ENCODE peak calls at places on chromosomes 1 and 21, in five cellular contexts. J is neural crest cell, O is fibroblast of lung, C is breast epithelium, N is A549. R is an unnamed sample.

GRCh38 chr1:12618661-12619395 is 818 bp upstream of the DHRS3 start:
- DNase-seq in O (peak; percentile 91), C (no peak), N (peak; percentile 92), J (no peak), R (peak; percentile 79)

GRCh38 chr1:218108034-218108433 is 177.1 kb upstream of the RRP15 start:
- DNase-seq in N (no peak), O (no peak), C (no peak), J (no peak), R (no peak)

GRCh38 chr1:999797-1000356 is at the start of gene HES4:
- DNase-seq in N (peak; percentile 92), O (peak; percentile 90), J (peak; percentile 83), C (peak; percentile 83), R (peak; percentile 97)

GRCh38 chr1:16009030-16009460 is 5.0 kb downstream of the SRARP start:
- DNase-seq in J (peak; percentile 96), O (peak; percentile 53), C (peak; percentile 79), N (peak; percentile 74), R (peak; percentile 73)

GRCh38 chr1:44645466-44646244 is 28.6 kb downstream of the TMEM53 start:
- DNase-seq in C (no peak), O (peak; percentile 68), J (no peak), N (no peak), R (no peak)

GRCh38 chr1:38045431-38046332 is 911 bp downstream of the POU3F1 start:
- DNase-seq in C (no peak), J (no peak), N (peak; percentile 50), O (no peak), R (no peak)

GRCh38 chr1:208101661-208102431 is 142.3 kb downstream of the PLXNA2 start:
- DNase-seq in J (peak; percentile 26), C (no peak), N (no peak), O (peak; percentile 50), R (no peak)

GRCh38 chr1:21605012-21605715 is 64.0 kb downstream of the RAP1GAP start:
- DNase-seq in N (no peak), O (no peak), C (no peak), J (no peak), R (no peak)

GRCh38 chr1:202023033-202023433 is 12.6 kb downstream of the ELF3 start:
- DNase-seq in N (peak; percentile 90), J (no peak), O (no peak), C (peak; percentile 89), R (no peak)

GRCh38 chr1:204295666-204296065 is 64.1 kb downstream of the PLEKHA6 start:
- DNase-seq in O (no peak), J (no peak), N (no peak), C (no peak), R (peak; percentile 82)

GRCh38 chr1:65668368-65668767 is 124.3 kb upstream of the PDE4B start:
- DNase-seq in C (no peak), N (no peak), J (no peak), O (no peak), R (no peak)

GRCh38 chr1:58596631-58597052 is 19.6 kb upstream of the TACSTD2 start:
- DNase-seq in J (no peak), N (no peak), C (no peak), O (no peak), R (no peak)

GRCh38 chr1:227734546-227734857 is 600 bp downstream of the JMJD4 start:
- DNase-seq in J (no peak), O (no peak), C (no peak), N (no peak), R (no peak)

GRCh38 chr1:51301152-51301843 is 29.1 kb downstream of the TTC39A start:
- DNase-seq in O (no peak), N (no peak), C (peak; percentile 27), J (no peak), R (peak; percentile 64)

GRCh38 chr1:186927884-186928283 is 99.1 kb downstream of the PLA2G4A start:
- DNase-seq in N (no peak), O (no peak), C (no peak), J (no peak), R (no peak)

GRCh38 chr1:160606611-160607010 is 27.3 kb upstream of the CD84 start:
- DNase-seq in O (no peak), N (no peak), C (no peak), J (no peak), R (no peak)

GRCh38 chr1:104780470-104781078 is 1030.9 kb downstream of the AMY1C start:
- DNase-seq in C (no peak), N (peak; percentile 4), O (no peak), J (peak; percentile 23), R (no peak)

GRCh38 chr1:168235937-168236336 is 10.1 kb downstream of the SFT2D2 start:
- DNase-seq in C (no peak), O (no peak), J (no peak), N (no peak), R (no peak)

GRCh38 chr1:93005252-93005598 is 44.0 kb upstream of the DIPK1A start:
- DNase-seq in O (no peak), J (no peak), N (no peak), C (no peak), R (no peak)

GRCh38 chr1:102296116-102296515 is 299.4 kb upstream of the OLFM3 start:
- DNase-seq in N (no peak), O (no peak), J (no peak), C (no peak), R (no peak)

DNA sequence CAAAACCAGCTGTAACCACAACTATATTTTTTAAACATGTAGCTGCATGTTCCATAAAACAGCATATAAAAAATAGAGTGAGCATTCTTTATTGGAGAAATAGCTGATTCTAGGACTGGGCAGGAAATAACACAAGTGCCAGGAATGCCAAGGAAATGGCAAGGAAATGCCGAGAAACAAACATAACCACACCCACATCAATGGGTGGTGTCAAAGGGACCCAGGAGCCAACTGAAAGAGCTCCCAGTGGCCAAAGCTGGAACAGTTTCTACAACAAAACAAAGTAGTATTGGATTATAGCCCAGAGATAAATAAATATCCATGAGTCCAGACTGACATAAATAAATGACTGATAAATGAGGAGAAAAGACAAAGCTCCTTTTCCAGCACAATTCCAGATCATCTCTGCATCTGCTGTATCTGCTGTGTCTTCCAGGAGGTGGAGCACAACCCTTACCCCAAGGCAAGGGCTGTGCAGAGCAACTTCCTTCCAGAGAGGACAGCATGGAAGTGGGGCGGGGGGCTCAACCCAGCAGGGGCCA is 28.1 kb downstream of the ADARB1 start:
- DNase-seq in C (no peak), N (peak; percentile 59), O (peak; percentile 35), J (no peak), R (no peak)
- TF ChIP-seq CTCF in C (peak; percentile 27), N (peak; percentile 8), O (peak; percentile 32), J (peak; percentile 27), R (no peak)

GRCh38 chr1:156926175-156926574 is 5.7 kb downstream of the LRRC71 start:
- DNase-seq in C (peak; percentile 76), J (no peak), O (peak; percentile 81), N (peak; percentile 27), R (peak; percentile 35)

GRCh38 chr1:156925154-156926010 is 5.0 kb downstream of the LRRC71 start:
- DNase-seq in C (no peak), J (no peak), O (no peak), N (no peak), R (no peak)

GRCh38 chr1:156929596-156930238 is 9.3 kb downstream of the LRRC71 start:
- DNase-seq in J (no peak), O (no peak), C (no peak), N (no peak), R (no peak)

GRCh38 chr1:156928043-156928602 is 7.7 kb downstream of the LRRC71 start:
- DNase-seq in O (no peak), N (no peak), J (no peak), C (no peak), R (no peak)

DNA sequence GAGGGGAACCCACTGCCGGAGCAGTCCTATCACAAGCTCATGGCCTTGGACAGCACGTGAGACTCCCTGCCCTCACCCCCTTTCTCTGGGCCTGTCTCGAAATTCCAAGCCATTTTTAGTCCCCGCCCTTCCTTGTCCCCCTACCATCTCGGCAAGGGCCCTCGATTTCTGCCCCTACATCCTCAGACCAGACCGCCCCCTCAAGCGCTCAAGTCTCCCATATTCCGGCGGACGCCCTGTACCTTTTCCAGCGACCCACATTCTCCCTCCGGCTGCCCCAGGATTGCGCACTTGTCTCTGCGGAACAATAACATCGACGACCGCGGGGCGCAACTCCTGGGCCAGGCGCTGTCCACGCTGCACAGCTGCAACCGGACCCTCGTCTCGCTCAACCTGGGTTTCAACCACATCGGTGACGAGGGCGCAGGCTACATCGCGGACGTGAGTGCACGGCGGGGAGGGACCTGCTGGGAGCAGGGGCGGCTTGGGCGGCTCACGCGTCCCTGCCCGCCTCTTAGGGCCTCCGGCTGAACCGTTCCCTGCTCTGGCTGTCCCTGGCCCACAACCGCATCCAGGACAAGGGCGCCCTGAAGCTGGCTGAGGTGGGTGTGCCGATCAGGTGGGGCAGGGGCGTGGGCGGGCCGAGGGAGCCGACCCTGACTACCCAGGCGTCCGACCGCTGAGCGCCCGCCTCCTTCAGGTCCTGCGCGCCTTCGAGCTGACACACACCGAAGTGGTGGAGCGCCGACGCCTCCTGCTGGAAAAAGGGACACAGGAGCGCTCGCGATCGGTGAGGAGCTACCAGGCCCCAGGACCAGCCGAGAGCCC is 7.0 kb downstream of the LRRC71 start:
- DNase-seq in N (peak; percentile 84), C (peak; percentile 71), J (peak; percentile 80), O (peak; percentile 66), R (no peak)
- TF ChIP-seq CTCF in N (peak; percentile 82), C (peak; percentile 65), J (peak; percentile 74), O (peak; percentile 64), R (no peak)

DNA sequence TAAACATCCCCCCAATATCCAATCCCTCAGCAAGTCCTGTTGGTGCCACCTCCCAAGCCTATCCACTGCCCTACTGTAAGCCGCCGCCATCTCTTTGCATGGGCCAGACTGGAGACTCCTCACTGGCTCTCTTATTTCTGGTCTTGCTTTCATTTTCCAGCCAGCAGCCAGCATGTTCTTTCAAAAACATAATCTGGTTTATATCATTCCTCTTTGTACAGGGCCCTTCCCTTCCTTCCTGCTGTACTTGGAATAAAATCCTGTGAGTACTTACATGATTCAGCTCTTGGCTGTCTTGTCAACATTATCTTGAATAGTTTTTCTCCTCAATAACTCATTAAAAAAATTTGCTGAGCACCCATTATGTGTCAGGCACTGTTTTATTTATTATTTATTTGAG is 28.2 kb downstream of the TLR5 start:
- DNase-seq in J (no peak), O (no peak), N (no peak), C (no peak), R (no peak)
- TF ChIP-seq CTCF in J (no peak), O (no peak), N (no peak), C (no peak), R (no peak)

GRCh38 chr1:214660900-214661299 is 57.9 kb downstream of the CENPF start:
- DNase-seq in O (peak; percentile 77), C (no peak), N (peak; percentile 43), J (peak; percentile 37), R (no peak)

GRCh38 chr1:214660190-214660589 is 57.2 kb downstream of the CENPF start:
- DNase-seq in C (no peak), N (no peak), O (no peak), J (no peak), R (no peak)

GRCh38 chr1:214657299-214657698 is 54.3 kb downstream of the CENPF start:
- DNase-seq in N (no peak), C (no peak), J (no peak), O (no peak), R (no peak)

GRCh38 chr1:214658175-214658574 is 55.2 kb downstream of the CENPF start:
- DNase-seq in J (no peak), O (no peak), N (no peak), C (no peak), R (no peak)

DNA sequence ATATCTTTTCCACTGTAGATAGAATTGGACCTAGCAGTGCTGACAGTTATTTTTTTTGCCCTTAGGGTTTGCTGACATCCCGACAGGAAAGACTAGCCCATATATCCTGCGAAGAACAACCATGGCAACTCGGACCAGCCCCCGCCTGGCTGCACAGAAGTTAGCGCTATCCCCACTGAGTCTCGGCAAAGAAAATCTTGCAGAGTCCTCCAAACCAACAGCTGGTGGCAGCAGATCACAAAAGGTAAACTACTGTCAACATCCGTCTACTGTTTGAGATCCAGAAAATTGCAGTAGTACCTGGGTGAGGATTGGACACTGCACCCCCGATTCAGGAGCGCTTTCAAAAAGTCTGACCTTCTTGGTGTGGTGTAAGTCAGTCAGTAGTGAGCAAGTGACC is 55.8 kb downstream of the CENPF start:
- DNase-seq in N (peak; percentile 13), J (no peak), C (no peak), O (peak; percentile 32), R (no peak)
- TF ChIP-seq CTCF in N (peak; percentile 46), J (peak; percentile 62), C (peak; percentile 35), O (peak; percentile 55), R (no peak)

R was measured in lower leg skin.